ENCODE peak calls at places on chromosomes 4 and X, in ten cellular contexts. J, D, U, E, W, T, Z, Q, K and Y are unnamed samples.

GRCh38 chr4:101259876-101260275 is 87.5 kb downstream of the PPP3CA start:
- DNase-seq in E (no peak), U (no peak), J (no peak), K (no peak), D (no peak), T (no peak), Z (no peak), Q (no peak), W (peak; percentile 53), Y (no peak)

GRCh38 chr4:2886161-2886560 is 42.5 kb downstream of the ADD1 start:
- DNase-seq in D (no peak), K (no peak), E (no peak), T (no peak), U (no peak), Z (no peak), J (no peak), Q (no peak), W (no peak), Y (no peak)

GRCh38 chr4:184348311-184349233 is 125.8 kb downstream of the IRF2 start:
- DNase-seq in W (peak; percentile 25), T (peak; percentile 80), J (no peak), Q (no peak), E (peak; percentile 85), K (peak; percentile 55), U (peak; percentile 85), Z (no peak), D (no peak), Y (no peak)

GRCh38 chrX:136450050-136450830 is 37.5 kb upstream of the BRS3 start:
- DNase-seq in W (no peak), D (no peak), Q (no peak), J (no peak), K (no peak), U (no peak), T (no peak), E (no peak), Z (no peak), Y (no peak)

GRCh38 chr4:65651031-65651430 is 19.3 kb downstream of the EPHA5 start:
- DNase-seq in Z (no peak), J (no peak), D (no peak), Q (no peak), E (no peak), T (no peak), W (peak; percentile 45), K (no peak), U (no peak), Y (no peak)

GRCh38 chr4:187224560-187224959 is 500.9 kb upstream of the FAT1 start:
- DNase-seq in T (no peak), W (no peak), D (no peak), K (no peak), E (no peak), Q (no peak), J (no peak), U (no peak), Z (no peak), Y (no peak)

GRCh38 chr4:2412534-2412884 is 5.9 kb downstream of the ZFYVE28 start:
- DNase-seq in E (peak; percentile 89), Z (no peak), K (no peak), J (no peak), U (peak; percentile 83), W (no peak), T (no peak), D (no peak), Q (peak; percentile 47), Y (no peak)

GRCh38 chr4:15913631-15913970 is 24.9 kb downstream of the FGFBP1 start:
- DNase-seq in Z (no peak), U (no peak), D (no peak), T (no peak), J (no peak), Q (no peak), W (peak; percentile 99), E (no peak), K (no peak), Y (no peak)

GRCh38 chr4:6516281-6516680 is 43.9 kb upstream of the PPP2R2C start:
- DNase-seq in D (no peak), E (no peak), W (no peak), U (no peak), J (no peak), Z (no peak), Q (no peak), T (no peak), K (no peak), Y (no peak)

GRCh38 chr4:47543331-47543730 is 58.3 kb downstream of the ATP10D start:
- DNase-seq in W (peak; percentile 36), J (no peak), E (no peak), K (no peak), U (no peak), Q (no peak), Z (no peak), D (no peak), T (no peak), Y (no peak)

GRCh38 chr4:139011220-139011950 is 4.2 kb upstream of the NOCT start:
- DNase-seq in Q (no peak), Z (no peak), E (peak; percentile 90), W (no peak), D (no peak), U (peak; percentile 80), J (no peak), K (no peak), T (no peak), Y (no peak)

GRCh38 chrX:38233891-38234807 is 13.5 kb upstream of the SRPX start:
- DNase-seq in D (peak; percentile 2), Z (peak; percentile 16), W (peak; percentile 86), U (no peak), E (no peak), J (no peak), T (no peak), Q (no peak), K (no peak), Y (peak; percentile 1)

DNA sequence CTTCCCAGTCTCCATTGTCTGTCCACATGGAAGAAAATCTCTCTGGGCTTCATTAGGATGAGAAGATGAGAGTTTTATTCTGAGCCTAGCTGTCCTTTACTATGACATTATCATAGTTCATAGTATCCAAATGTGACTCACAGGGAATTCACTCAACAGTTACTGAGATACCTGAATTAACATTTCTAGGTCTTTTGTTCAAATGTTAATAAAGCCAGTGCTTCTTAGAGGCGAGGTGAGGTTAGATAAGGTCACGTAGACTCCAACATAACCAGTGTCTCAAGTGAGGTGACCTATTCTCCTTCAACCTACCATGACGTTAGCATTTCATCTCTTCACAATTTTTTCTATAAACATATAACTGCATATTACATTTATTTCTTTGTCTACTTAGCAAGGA is 67.2 kb downstream of the PALLD start:
- DNase-seq in K (no peak), T (no peak), U (no peak), Z (no peak), E (no peak), J (no peak), Q (no peak), D (no peak), W (no peak), Y (no peak)
- H3K27me3 ChIP-seq in K (no peaks in the 10 kb centered on the region), T (no peaks in the 10 kb centered on the region), U (no peaks in the 10 kb centered on the region), Z (no peaks in the 10 kb centered on the region), E (no peaks in the 10 kb centered on the region), J (no peaks in the 10 kb centered on the region), Q (no peaks in the 10 kb centered on the region), D (no peaks in the 10 kb centered on the region), W (no peaks in the 10 kb centered on the region), Y (no peaks in the 10 kb centered on the region)

DNA sequence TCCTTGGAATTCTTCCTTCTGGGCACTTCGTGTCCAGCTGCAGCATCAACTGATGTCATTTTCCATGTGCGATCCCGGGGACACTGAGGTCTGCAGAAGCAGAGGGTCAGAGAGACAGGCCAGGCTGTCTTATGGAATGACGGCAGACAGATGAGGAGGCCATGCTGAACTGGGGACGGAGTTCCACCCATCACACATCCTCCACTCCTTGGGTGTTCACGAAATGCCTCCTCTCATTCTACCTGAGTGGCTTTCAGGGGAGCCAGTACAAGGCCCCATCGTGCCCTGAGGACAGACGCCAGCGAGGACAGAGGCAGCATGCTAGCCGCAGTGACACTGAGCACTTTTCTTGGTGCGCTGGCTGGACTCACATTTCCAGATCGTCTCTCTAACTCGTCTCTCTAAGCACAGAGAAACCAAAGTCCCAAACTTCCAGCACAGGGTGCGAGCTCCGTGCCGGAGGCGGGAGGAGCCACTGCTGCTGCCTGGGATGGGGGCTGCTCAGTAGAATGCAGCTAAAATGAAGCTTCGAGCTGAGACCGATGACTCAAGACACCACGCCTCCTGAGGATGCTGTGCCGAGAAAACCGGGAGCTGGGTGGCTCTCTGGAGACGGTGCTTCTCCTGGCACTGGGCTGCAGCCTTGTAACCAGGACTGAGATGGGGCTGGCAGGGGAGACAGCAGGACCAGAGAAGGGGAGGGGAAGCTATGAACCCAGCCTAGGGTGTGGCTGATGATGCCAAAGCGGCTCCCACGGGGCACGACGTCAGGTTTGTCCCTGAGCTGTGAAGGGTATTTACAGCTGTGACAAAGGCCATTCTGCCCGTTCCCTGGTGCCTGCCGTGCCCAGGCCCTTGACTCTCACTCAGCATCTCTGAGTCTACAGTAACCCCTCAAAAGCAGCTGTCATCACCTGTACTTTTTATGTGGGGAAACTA is 8.2 kb downstream of the ABLIM2 start:
- DNase-seq in Q (no peak), K (peak; percentile 40), Z (no peak), D (no peak), W (no peak), J (peak; percentile 61), E (no peak), U (no peak), T (no peak), Y (no peak)
- H3K27me3 ChIP-seq in Q (no peaks in the 10 kb centered on the region), K (peaks cover 5% of the 10 kb centered on the region), Z (no peaks in the 10 kb centered on the region), D (no peaks in the 10 kb centered on the region), W (peaks cover 12% of the 10 kb centered on the region), J (no peaks in the 10 kb centered on the region), E (no peaks in the 10 kb centered on the region), U (no peaks in the 10 kb centered on the region), T (no peaks in the 10 kb centered on the region), Y (peaks cover 8% of the 10 kb centered on the region)

DNA sequence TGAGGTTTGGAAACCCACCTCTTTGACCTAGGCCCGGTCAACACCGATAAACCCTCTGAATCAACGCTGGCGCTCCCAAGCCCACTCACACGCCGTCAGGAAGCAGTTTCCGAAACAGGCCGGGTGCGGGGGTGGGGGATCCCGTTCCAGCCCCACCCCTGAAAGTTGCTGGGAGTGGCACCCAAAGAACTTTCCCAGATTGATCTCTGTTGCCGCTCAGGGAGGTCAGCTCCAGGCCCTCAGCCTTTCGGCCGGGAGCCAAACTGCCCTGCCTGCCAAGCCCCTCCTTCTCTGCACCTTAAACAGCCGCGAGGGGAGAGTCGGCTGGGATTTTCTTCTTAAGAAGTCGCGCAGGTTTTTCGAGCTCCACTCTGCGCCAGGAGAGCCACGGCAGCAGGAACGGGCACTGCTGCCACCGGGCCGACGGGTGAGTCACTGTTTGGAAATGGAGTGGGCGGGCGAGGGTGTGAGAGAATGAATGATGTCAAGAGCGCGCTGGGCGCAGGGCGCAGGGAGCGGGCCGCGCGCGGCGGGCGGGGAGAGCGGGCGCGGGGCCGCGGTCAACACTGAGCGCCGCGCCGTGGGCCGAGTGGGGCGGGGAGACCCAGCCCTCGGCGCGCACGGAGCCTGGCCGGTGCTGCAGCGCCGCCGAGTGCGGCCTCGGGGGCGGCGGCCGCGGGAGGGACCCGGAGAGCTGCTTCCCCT is at the start of gene SGMS2:
- DNase-seq in J (peak; percentile 97), Q (no peak), Z (peak; percentile 84), K (peak; percentile 88), W (peak; percentile 89), U (peak; percentile 90), E (peak; percentile 91), D (peak; percentile 97), T (peak; percentile 94), Y (peak; percentile 69)
- H3K27me3 ChIP-seq in J (no peaks in the 10 kb centered on the region), Q (peaks cover 11% of the 10 kb centered on the region), Z (no peaks in the 10 kb centered on the region), K (peaks cover 72% of the 10 kb centered on the region), W (no peaks in the 10 kb centered on the region), U (no peaks in the 10 kb centered on the region), E (no peaks in the 10 kb centered on the region), D (no peaks in the 10 kb centered on the region), T (no peaks in the 10 kb centered on the region), Y (no peaks in the 10 kb centered on the region)

DNA sequence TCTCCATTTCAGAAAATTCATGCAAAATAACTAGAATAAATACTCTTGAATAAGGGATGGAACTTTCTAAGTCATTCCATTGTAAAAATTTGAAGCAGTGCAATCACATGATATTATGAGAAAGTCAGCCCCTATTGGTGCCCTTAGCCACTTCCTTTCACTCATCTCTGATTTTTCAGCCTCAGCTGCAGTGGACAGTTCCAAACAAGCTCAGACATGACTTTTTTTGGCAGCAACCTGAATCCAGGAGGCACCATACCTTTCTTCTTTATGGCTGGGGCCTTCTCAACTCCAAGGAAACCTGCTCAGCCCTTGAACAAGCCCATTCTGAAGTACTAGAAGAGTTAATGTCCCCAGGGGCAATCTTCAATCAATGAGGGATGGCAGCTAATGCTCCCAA is 40.5 kb downstream of the MAPK10 start:
- DNase-seq in K (no peak), T (no peak), Z (no peak), J (no peak), Q (no peak), E (no peak), D (no peak), W (no peak), U (no peak), Y (no peak)
- H3K27me3 ChIP-seq in K (no peaks in the 10 kb centered on the region), T (no peaks in the 10 kb centered on the region), Z (no peaks in the 10 kb centered on the region), J (no peaks in the 10 kb centered on the region), Q (no peaks in the 10 kb centered on the region), E (no peaks in the 10 kb centered on the region), D (no peaks in the 10 kb centered on the region), W (no peaks in the 10 kb centered on the region), U (no peaks in the 10 kb centered on the region), Y (no peaks in the 10 kb centered on the region)